ENCODE peak calls at places on chromosomes 4 and X, in nine cellular contexts. X, B, L, F, T, H, N, A and Q are unnamed samples.
A peak's percentile ranks its signal among the peaks of the same experiment; 100 is the strongest.

GRCh38 chr4:152316969-152317368 is 218.9 kb downstream of the FBXW7 start:
- DNase-seq in F (no peak), A (no peak), B (no peak), N (no peak), T (no peak), L (no peak), X (no peak), H (no peak), Q (no peak)

GRCh38 chrX:14718403-14718802 is 154.5 kb downstream of the FANCB start:
- DNase-seq in N (no peak), X (no peak), T (no peak), H (peak; percentile 74), A (no peak), F (no peak), L (no peak), B (no peak), Q (no peak)

GRCh38 chrX:7294483-7294882 is 146.5 kb upstream of the PUDP start:
- DNase-seq in B (no peak), A (no peak), N (no peak), T (no peak), L (no peak), H (peak; percentile 43), F (no peak), X (no peak), Q (no peak)

GRCh38 chrX:46279214-46279924 is 265.9 kb downstream of the ZNF674 start:
- DNase-seq in X (no peak), N (no peak), T (no peak), F (no peak), B (no peak), L (no peak), A (no peak), H (no peak), Q (no peak)

GRCh38 chr4:4727536-4727935 is 131.9 kb upstream of the MSX1 start:
- DNase-seq in L (no peak), F (no peak), N (no peak), B (no peak), A (no peak), X (no peak), T (no peak), H (no peak), Q (no peak)

GRCh38 chrX:15150578-15150977 is 119.3 kb downstream of the ASB9 start:
- DNase-seq in H (no peak), A (no peak), B (no peak), X (no peak), T (no peak), N (no peak), F (no peak), L (no peak), Q (no peak)

GRCh38 chr4:42603865-42604264 is 53.0 kb downstream of the ATP8A1 start:
- DNase-seq in X (no peak), B (no peak), L (no peak), H (no peak), N (no peak), F (no peak), T (no peak), A (no peak), Q (no peak)

GRCh38 chr4:77007358-77008230 is 58.0 kb downstream of the SEPTIN11 start:
- DNase-seq in T (no peak), B (no peak), L (no peak), X (no peak), F (no peak), A (no peak), H (peak; percentile 54), N (no peak), Q (no peak)

DNA sequence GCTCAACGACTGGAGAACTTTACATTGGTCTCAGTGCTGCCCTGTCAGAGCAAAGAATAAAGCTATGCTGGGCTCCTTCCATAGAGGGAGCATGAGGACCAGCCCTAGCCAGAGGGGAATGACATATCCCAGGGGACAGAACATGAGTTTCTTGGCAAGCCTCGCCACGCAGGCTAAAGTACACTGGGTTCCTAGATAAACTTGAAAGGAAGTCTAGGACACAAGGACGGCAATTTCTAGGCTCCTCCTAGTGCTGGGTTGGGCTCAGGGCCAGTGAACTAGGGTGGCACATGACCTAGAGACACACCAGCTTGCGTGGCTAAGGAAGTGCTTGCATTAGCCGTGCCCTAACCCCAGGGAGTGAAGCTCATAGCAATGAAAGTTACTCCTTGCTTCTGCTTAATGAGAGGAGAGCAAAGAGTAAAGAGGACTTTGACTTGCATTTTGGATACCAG is 141.0 kb downstream of the MAB21L2 start:
- DNase-seq in B (peak; percentile 23), F (peak; percentile 86), T (peak; percentile 80), N (no peak), H (peak; percentile 80), L (no peak), A (peak; percentile 64), X (no peak), Q (peak; percentile 58)
- TF ChIP-seq CTCF in B (no peak), F (peak; percentile 64), T (no peak), N (no peak), H (peak; percentile 45), L (no peak), A (peak; percentile 50), X (no peak), Q (peak; percentile 72)

GRCh38 chr4:139552506-139552905 is 3.5 kb downstream of the SETD7 start:
- DNase-seq in F (no peak), B (no peak), L (no peak), N (no peak), H (peak; percentile 38), A (peak; percentile 57), T (no peak), X (no peak), Q (no peak)
- TF ChIP-seq CTCF in F (no peak), B (no peak), L (no peak), N (no peak), H (no peak), A (no peak), T (no peak), X (no peak), Q (no peak)

GRCh38 chr4:128670434-128670999 is 139.0 kb upstream of the JADE1 start:
- DNase-seq in A (no peak), F (no peak), N (no peak), X (no peak), T (no peak), H (no peak), L (no peak), B (no peak), Q (no peak)

GRCh38 chr4:128676095-128676494 is 133.4 kb upstream of the JADE1 start:
- DNase-seq in H (no peak), N (no peak), F (no peak), B (no peak), L (no peak), A (no peak), T (no peak), X (no peak), Q (no peak)

DNA sequence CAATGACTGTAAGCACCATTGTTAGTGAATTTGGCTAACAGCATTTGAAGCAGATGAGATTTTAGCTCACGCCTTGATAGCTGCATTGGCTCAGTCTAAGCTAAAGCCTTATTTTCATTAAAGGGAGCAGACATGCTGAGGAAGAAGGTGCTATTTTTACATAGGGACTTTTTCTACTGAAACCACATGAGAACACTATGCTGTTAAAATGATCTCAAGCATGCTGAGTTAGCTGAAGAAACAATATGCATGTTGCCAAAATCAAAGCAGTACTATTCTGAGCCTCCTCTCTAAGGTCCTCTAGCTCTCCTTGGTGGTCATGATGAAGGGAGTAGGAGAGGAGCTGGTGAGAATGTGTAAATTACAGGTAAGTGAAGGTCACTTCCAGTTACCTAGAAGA is 134.4 kb upstream of the JADE1 start:
- DNase-seq in F (no peak), H (no peak), L (no peak), N (no peak), B (no peak), X (no peak), T (no peak), A (no peak), Q (no peak)
- TF ChIP-seq CTCF in F (no peak), H (no peak), L (no peak), N (no peak), B (no peak), X (no peak), T (no peak), A (no peak), Q (peak; percentile 25)

GRCh38 chrX:118183606-118184005 is 67.0 kb upstream of the KLHL13 start:
- DNase-seq in X (no peak), T (no peak), F (no peak), H (no peak), A (no peak), N (no peak), B (no peak), L (no peak), Q (no peak)
- TF ChIP-seq CTCF in X (no peak), T (no peak), F (no peak), H (no peak), A (peak; percentile 70), N (no peak), B (no peak), L (no peak), Q (peak; percentile 8)

GRCh38 chrX:93594780-93595179 is 78.6 kb downstream of the NAP1L3 start:
- DNase-seq in A (no peak), L (no peak), F (no peak), X (no peak), N (no peak), T (no peak), H (no peak), B (no peak), Q (no peak)

GRCh38 chrX:93585661-93586060 is 87.7 kb downstream of the NAP1L3 start:
- DNase-seq in X (no peak), L (no peak), N (no peak), A (no peak), H (peak; percentile 40), B (no peak), T (no peak), F (no peak), Q (no peak)

GRCh38 chrX:93591398-93591797 is 82.0 kb downstream of the NAP1L3 start:
- DNase-seq in F (no peak), T (no peak), H (no peak), L (no peak), A (no peak), B (no peak), X (no peak), N (no peak), Q (no peak)
- TF ChIP-seq CTCF in F (no peak), T (no peak), H (no peak), L (no peak), A (peak; percentile 65), B (no peak), X (no peak), N (no peak), Q (peak; percentile 37)

GRCh38 chrX:98380556-98380955 is 1496.8 kb downstream of the RPA4 start:
- DNase-seq in T (no peak), F (no peak), H (no peak), X (no peak), L (no peak), N (no peak), B (no peak), A (peak; percentile 63), Q (no peak)

GRCh38 chrX:98380106-98380505 is 1496.4 kb downstream of the RPA4 start:
- DNase-seq in N (no peak), A (peak; percentile 81), F (no peak), T (no peak), H (no peak), X (no peak), L (no peak), B (no peak), Q (no peak)

DNA sequence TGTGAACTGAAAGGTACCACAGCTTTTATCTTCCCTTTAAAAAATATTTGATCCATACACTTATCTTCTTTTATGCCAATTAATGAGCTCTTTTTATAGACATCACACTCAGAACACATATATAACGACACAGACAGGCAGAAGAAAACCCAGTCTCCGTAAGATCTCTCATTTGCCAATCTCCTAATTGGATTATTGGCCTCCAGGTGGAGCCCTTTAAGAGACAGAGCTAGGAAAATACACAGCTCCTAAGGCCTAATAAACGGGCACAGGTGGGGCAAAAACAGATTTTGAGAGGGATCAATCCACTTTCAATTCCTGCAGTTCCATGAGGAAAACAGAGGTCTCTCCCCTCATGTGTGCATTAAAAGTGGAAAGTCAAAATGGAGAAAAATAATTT is 1495.4 kb downstream of the RPA4 start:
- DNase-seq in B (no peak), A (no peak), F (no peak), N (no peak), X (no peak), H (no peak), T (no peak), L (no peak), Q (no peak)
- TF ChIP-seq CTCF in B (no peak), A (peak; percentile 64), F (no peak), N (no peak), X (no peak), H (no peak), T (no peak), L (no peak), Q (peak; percentile 67)